ENCODE peak calls at places on chromosomes 5 and 9, in five cellular contexts. B is adrenal gland, I is tibial nerve, N is upper lobe of left lung, Z is HCT116. T is an unnamed sample.

GRCh38 chr5:174806729-174807128 is 82.3 kb downstream of the MSX2 start:
- DNase-seq in B (no peak), I (no peak), N (no peak), Z (no peak), T (no peak)

GRCh38 chr5:83035373-83036170 is 41.6 kb downstream of the TMEM167A start:
- DNase-seq in B (peak; percentile 58), I (no peak), N (no peak), Z (no peak), T (no peak)

GRCh38 chr9:36933676-36934215 is 100.3 kb downstream of the PAX5 start:
- DNase-seq in B (no peak), I (no peak), N (no peak), Z (no peak), T (no peak)

GRCh38 chr5:56299212-56299611 is 66.1 kb upstream of the ANKRD55 start:
- DNase-seq in B (no peak), I (no peak), N (no peak), Z (no peak), T (no peak)

GRCh38 chr9:120477534-120478001 is 102.4 kb downstream of the CDK5RAP2 start:
- DNase-seq in B (peak; percentile 75), I (peak; percentile 33), N (no peak), Z (peak; percentile 8), T (no peak)

GRCh38 chr5:176620333-176620981 is 9.9 kb downstream of the SNCB start:
- DNase-seq in B (no peak), I (no peak), N (no peak), Z (no peak), T (no peak)

GRCh38 chr9:121662896-121663580 is 11.6 kb downstream of the DAB2IP start:
- DNase-seq in B (no peak), I (no peak), N (no peak), Z (no peak), T (peak; percentile 53)

GRCh38 chr5:50655810-50656205 is 10.6 kb upstream of the PARP8 start:
- DNase-seq in B (no peak), I (no peak), N (no peak), Z (no peak), T (no peak)

GRCh38 chr9:89850153-89850552 is 245.3 kb downstream of the GADD45G start:
- DNase-seq in B (peak; percentile 15), I (no peak), N (no peak), Z (no peak), T (peak; percentile 37)

GRCh38 chr5:315488-316209 is 5.9 kb upstream of the AHRR start:
- DNase-seq in B (no peak), I (no peak), N (no peak), Z (no peak), T (no peak)

GRCh38 chr5:176695073-176695472 is 47.8 kb downstream of the TSPAN17 start:
- DNase-seq in B (no peak), I (no peak), N (no peak), Z (no peak), T (no peak)

GRCh38 chr9:133050142-133050541 is 11.6 kb upstream of the CEL start:
- DNase-seq in B (no peak), I (no peak), N (no peak), Z (no peak), T (no peak)

GRCh38 chr9:104279535-104280215 is 185.6 kb downstream of the SMC2 start:
- DNase-seq in B (no peak), I (no peak), N (no peak), Z (no peak), T (no peak)

GRCh38 chr9:87712801-87713277 is 13.1 kb upstream of the CTSL start:
- DNase-seq in B (no peak), I (no peak), N (no peak), Z (no peak), T (no peak)

GRCh38 chr5:144003636-144004035 is 166.8 kb downstream of the YIPF5 start:
- DNase-seq in B (no peak), I (no peak), N (no peak), Z (no peak), T (no peak)

DNA sequence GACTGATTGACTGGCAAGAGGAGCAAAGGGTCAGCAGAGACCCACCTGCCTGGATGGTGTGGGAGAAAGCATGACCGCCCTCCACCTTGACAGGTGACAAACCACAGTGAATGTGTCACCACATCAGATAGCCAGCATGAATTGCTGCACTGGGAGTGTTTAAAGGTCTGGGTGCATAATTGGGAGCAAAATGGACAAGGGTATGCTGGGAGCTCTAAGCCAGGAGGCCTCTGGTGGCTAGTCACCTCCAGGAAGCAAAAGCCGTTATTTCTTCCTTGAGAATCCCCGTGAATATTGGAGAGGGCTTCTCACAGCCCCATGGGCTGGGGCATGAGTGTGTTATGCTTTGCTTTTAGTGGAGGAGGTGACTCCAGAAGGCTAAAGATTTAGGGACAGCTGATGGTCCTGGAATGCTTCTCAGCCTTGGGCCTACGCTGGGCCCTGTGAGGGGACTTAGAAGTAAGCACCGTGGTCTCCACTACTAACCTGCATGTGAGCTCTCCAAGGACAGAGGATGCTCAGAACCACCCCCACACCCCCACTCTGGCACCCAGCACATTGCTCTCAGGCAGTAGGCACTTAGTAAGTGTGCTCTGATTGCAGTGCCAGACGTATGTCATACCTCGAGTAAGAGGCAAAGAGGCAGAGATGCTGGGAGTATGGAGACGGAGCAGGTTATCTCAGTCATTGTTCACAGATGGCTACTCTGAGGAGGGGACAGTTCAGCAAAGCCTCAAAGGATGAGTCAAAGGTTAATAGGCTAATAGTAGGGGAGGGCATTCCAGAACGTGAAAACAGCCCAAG is 9.1 kb upstream of the IRF1 start:
- DNase-seq in B (peak; percentile 16), I (no peak), N (no peak), Z (no peak), T (no peak)
- H3K27ac ChIP-seq in B (peak overlapping the region; percentile 60), I (peak overlapping the region; percentile 51), N (peak overlapping the region; percentile 99), Z (no peak overlapping the region), T (peak overlapping the region; percentile 99)

GRCh38 chr5:173703466-173703865 is 87.0 kb upstream of the BOD1 start:
- DNase-seq in B (no peak), I (no peak), N (no peak), Z (no peak), T (no peak)
- TF ChIP-seq POLR2A in B (no peak), I (no peak), N (no peak), Z (no peak), T (no peak)

GRCh38 chr9:130865921-130866320 is 30.7 kb downstream of the QRFP start:
- DNase-seq in B (no peak), I (no peak), N (no peak), Z (no peak), T (no peak)
- H3K27ac ChIP-seq in B (no peak overlapping the region), I (no peak overlapping the region), N (no peak overlapping the region), Z (no peak overlapping the region), T (no peak overlapping the region)

GRCh38 chr9:33108472-33108871 is 32.0 kb upstream of the SMU1 start:
- DNase-seq in B (peak; percentile 11), I (no peak), N (no peak), Z (no peak), T (no peak)
- TF ChIP-seq POLR2A in B (no peak), I (no peak), N (no peak), Z (no peak), T (no peak)

GRCh38 chr5:132005591-132005990 is 5.9 kb downstream of the ACSL6 start:
- DNase-seq in B (no peak), I (no peak), N (no peak), Z (no peak), T (peak; percentile 69)
- H3K27ac ChIP-seq in B (no peak overlapping the region), I (no peak overlapping the region), N (no peak overlapping the region), Z (no peak overlapping the region), T (no peak overlapping the region)

GRCh38 chr5:119268387-119269060 is 87.3 kb upstream of the TNFAIP8 start:
- DNase-seq in B (peak; percentile 97), I (peak; percentile 94), N (peak; percentile 100), Z (peak; percentile 74), T (peak; percentile 100)

GRCh38 chr5:119271758-119272730 is 83.8 kb upstream of the TNFAIP8 start:
- DNase-seq in B (no peak), I (no peak), N (no peak), Z (no peak), T (no peak)

GRCh38 chr5:119269061-119269579 is 86.7 kb upstream of the TNFAIP8 start:
- DNase-seq in B (peak; percentile 34), I (no peak), N (peak; percentile 14), Z (peak; percentile 7), T (peak; percentile 88)

GRCh38 chr5:119270955-119271757 is 84.7 kb upstream of the TNFAIP8 start:
- DNase-seq in B (no peak), I (no peak), N (no peak), Z (no peak), T (no peak)

GRCh38 chr5:119270121-119270565 is 85.7 kb upstream of the TNFAIP8 start:
- DNase-seq in B (no peak), I (no peak), N (no peak), Z (no peak), T (no peak)
- TF ChIP-seq POLR2A in B (no peak), I (no peak), N (no peak), Z (no peak), T (no peak)

GRCh38 chr9:97788763-97789663 is 64.0 kb upstream of the FOXE1 start:
- DNase-seq in B (no peak), I (no peak), N (no peak), Z (no peak), T (no peak)
- H3K27ac ChIP-seq in B (no peak overlapping the region), I (no peak overlapping the region), N (no peak overlapping the region), Z (no peak overlapping the region), T (no peak overlapping the region)

DNA sequence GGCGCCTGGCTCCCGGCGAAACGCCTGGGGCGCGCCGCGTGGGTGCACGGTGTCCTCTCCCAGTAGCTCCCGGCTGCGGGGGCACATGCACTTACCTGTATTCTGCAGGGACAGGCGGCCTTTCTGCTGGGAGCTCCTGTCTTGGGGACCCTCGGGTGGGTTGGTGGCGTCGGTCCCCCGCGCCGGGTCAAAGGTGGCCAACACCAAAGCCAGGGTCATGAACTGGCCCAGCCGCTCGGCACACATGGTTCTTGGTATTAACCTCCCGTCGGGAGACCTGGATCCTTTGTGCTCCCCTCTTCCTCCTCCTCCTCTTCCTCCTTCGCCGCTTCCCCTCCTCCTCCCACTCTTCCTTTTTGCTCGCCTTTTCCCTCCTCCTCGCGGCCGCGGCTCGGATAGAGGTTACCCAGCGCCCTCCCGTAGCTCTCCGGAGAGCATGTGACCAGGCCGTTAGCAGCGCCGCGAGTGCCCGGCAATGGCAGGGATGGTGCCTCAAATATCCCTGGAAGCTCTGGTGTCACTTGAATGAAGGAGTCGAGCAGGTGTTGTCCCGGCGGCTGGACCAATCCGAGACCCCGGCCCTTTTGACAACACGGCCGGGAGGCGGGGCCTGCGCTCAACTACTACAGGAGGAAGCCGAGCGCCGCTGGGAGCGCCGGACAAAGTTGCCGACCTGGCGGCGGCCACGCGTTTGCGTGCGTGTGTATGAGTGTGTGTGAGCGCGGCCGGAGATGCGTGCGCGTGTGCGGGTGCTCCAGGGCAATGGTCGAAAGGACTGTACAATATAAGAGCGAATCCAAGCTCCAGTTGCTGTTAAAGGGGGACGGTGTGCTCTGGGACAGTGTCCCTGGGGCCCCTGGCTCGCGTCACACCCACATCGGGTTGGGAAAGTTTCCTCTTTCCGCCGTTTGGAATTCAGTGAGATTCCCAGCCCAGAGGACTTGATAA is at the start of gene STC2:
- DNase-seq in B (no peak), I (no peak), N (peak; percentile 88), Z (peak; percentile 95), T (peak; percentile 70)
- TF ChIP-seq POLR2A in B (no peak), I (no peak), N (no peak), Z (peak; percentile 98), T (no peak)

GRCh38 chr9:91946196-91946595 is 3.8 kb downstream of the ROR2 start:
- DNase-seq in B (no peak), I (no peak), N (no peak), Z (no peak), T (no peak)
- H3K27ac ChIP-seq in B (peak overlapping the region; percentile 45), I (no peak overlapping the region), N (no peak overlapping the region), Z (no peak overlapping the region), T (no peak overlapping the region)

T was measured in spleen.